ENCODE peak calls at places on chromosomes 2 and 18, in nine cellular contexts. V, I, W, K, B, H, C, E and J are unnamed samples.

GRCh38 chr2:150903461-150903860 is 358.2 kb downstream of the RBM43 start:
- DNase-seq in W (no peak), B (no peak), I (no peak), E (no peak), H (no peak), C (no peak), K (no peak), V (no peak), J (no peak)

GRCh38 chr18:26181343-26181826 is 44.9 kb upstream of the TAF4B start:
- DNase-seq in E (no peak), I (no peak), K (no peak), C (no peak), V (no peak), B (no peak), W (no peak), H (no peak), J (no peak)

GRCh38 chr2:134361648-134362047 is 107.8 kb downstream of the MGAT5 start:
- DNase-seq in B (no peak), E (no peak), W (no peak), C (no peak), I (no peak), H (no peak), V (no peak), K (no peak), J (no peak)

GRCh38 chr2:231568098-231568784 is 24.4 kb upstream of the TEX44 start:
- DNase-seq in V (no peak), C (no peak), H (no peak), W (no peak), I (no peak), E (no peak), K (no peak), B (no peak), J (no peak)

GRCh38 chr18:63099848-63100625 is 219.5 kb downstream of the BCL2 start:
- DNase-seq in E (no peak), B (no peak), C (no peak), W (no peak), I (peak), K (peak), V (no peak), H (no peak), J (no peak)

GRCh38 chr18:12597775-12598174 is 60.1 kb downstream of the SPIRE1 start:
- DNase-seq in W (peak), H (peak), K (no peak), V (no peak), B (no peak), C (no peak), I (peak), E (no peak), J (peak)

GRCh38 chr18:29840101-29840500 is 1202.4 kb downstream of the DSC3 start:
- DNase-seq in B (no peak), E (no peak), H (peak), V (no peak), K (no peak), W (peak), I (peak), C (no peak), J (peak)

GRCh38 chr18:78969574-78970315 is 9.9 kb upstream of the SALL3 start:
- DNase-seq in W (no peak), B (no peak), K (no peak), I (no peak), E (no peak), V (no peak), C (no peak), H (no peak), J (no peak)

GRCh38 chr2:85915606-85916303 is 27.0 kb upstream of the ST3GAL5 start:
- DNase-seq in W (no peak), V (no peak), K (no peak), I (no peak), E (no peak), H (no peak), C (no peak), B (no peak), J (no peak)

GRCh38 chr2:239461551-239462515 is 61.0 kb upstream of the HDAC4 start:
- DNase-seq in B (no peak), I (no peak), C (no peak), E (no peak), K (no peak), H (no peak), W (no peak), V (no peak), J (peak)

GRCh38 chr2:24015562-24016375 is 5.9 kb downstream of the MFSD2B start:
- DNase-seq in K (no peak), B (no peak), W (peak), H (peak), V (no peak), I (peak), C (no peak), E (no peak), J (peak)

GRCh38 chr2:178512491-178512890 is 32.2 kb downstream of the PLEKHA3 start:
- DNase-seq in B (no peak), W (peak), E (peak), V (no peak), C (no peak), I (peak), H (no peak), K (no peak), J (peak)

GRCh38 chr2:174748948-174749347 is 15.3 kb downstream of the CHRNA1 start:
- DNase-seq in B (peak), V (no peak), K (no peak), C (peak), W (peak), I (peak), E (peak), H (peak), J (peak)

GRCh38 chr2:72915907-72916742 is 1.2 kb upstream of the EMX1 start:
- DNase-seq in H (no peak), E (peak), K (peak), B (no peak), V (peak), W (no peak), I (peak), C (no peak), J (no peak)

GRCh38 chr18:73006331-73006730 is 138.5 kb upstream of the NETO1 start:
- DNase-seq in W (no peak), H (no peak), I (no peak), K (no peak), V (no peak), C (no peak), E (no peak), B (no peak), J (no peak)

GRCh38 chr2:179251865-179252264 is 12.8 kb downstream of the SESTD1 start:
- DNase-seq in I (peak), C (no peak), H (no peak), W (peak), K (no peak), B (no peak), E (no peak), V (no peak), J (no peak)

GRCh38 chr2:66813976-66814375 is 379.1 kb downstream of the MEIS1 start:
- DNase-seq in E (no peak), B (no peak), H (no peak), I (no peak), C (no peak), V (no peak), K (no peak), W (peak), J (no peak)

GRCh38 chr2:43224571-43225092 is 1.8 kb downstream of the ZFP36L2 start:
- DNase-seq in H (no peak), I (no peak), E (peak), K (peak), C (no peak), V (no peak), W (peak), B (no peak), J (no peak)